ENCODE peak calls at places on chromosomes 11 and 22, in eight cellular contexts. N, H, W, Y, U, E, R and S are unnamed samples.

GRCh38 chr11:4672470-4672869 is 25.2 kb downstream of the OR51E2 start:
- DNase-seq in N (no peak), H (peak; percentile 24), W (no peak), Y (no peak), U (no peak), E (no peak), R (no peak), S (no peak)

GRCh38 chr11:7546324-7546791 is 32.6 kb downstream of the PPFIBP2 start:
- DNase-seq in N (no peak), H (peak; percentile 48), W (no peak), Y (no peak), U (no peak), E (no peak), R (no peak), S (no peak)

GRCh38 chr11:114261791-114262190 is 34.4 kb upstream of the NNMT start:
- DNase-seq in N (no peak), H (no peak), W (no peak), Y (no peak), U (no peak), E (no peak), R (no peak), S (no peak)

GRCh38 chr22:34055525-34056200 is 135.4 kb upstream of the LARGE1 start:
- DNase-seq in N (peak; percentile 51), H (no peak), W (no peak), Y (no peak), U (peak; percentile 72), E (peak; percentile 44), R (no peak), S (no peak)

GRCh38 chr11:20038969-20039368 is 121.3 kb downstream of the DBX1 start:
- DNase-seq in N (no peak), H (no peak), W (no peak), Y (no peak), U (no peak), E (no peak), R (no peak), S (no peak)

GRCh38 chr11:100397401-100397800 is 289.7 kb upstream of the ARHGAP42 start:
- DNase-seq in N (no peak), H (no peak), W (no peak), Y (no peak), U (no peak), E (no peak), R (no peak), S (no peak)

GRCh38 chr11:130737866-130738431 is 178.3 kb downstream of the SNX19 start:
- DNase-seq in N (no peak), H (peak; percentile 94), W (no peak), Y (peak; percentile 77), U (no peak), E (no peak), R (peak; percentile 61), S (no peak)

GRCh38 chr11:130554241-130555055 is 106.0 kb downstream of the ADAMTS15 start:
- DNase-seq in N (no peak), H (peak; percentile 55), W (no peak), Y (no peak), U (no peak), E (no peak), R (no peak), S (no peak)

GRCh38 chr22:19386248-19386647 is 45.3 kb downstream of the HIRA start:
- DNase-seq in N (no peak), H (no peak), W (no peak), Y (no peak), U (no peak), E (no peak), R (no peak), S (no peak)

GRCh38 chr11:112670806-112671570 is 290.2 kb upstream of the NCAM1 start:
- DNase-seq in N (no peak), H (no peak), W (no peak), Y (no peak), U (no peak), E (no peak), R (no peak), S (no peak)

GRCh38 chr22:50461536-50461935 is 13.3 kb downstream of the SBF1 start:
- DNase-seq in N (no peak), H (no peak), W (no peak), Y (no peak), U (no peak), E (no peak), R (no peak), S (no peak)

GRCh38 chr22:50460942-50461341 is 13.9 kb downstream of the SBF1 start:
- DNase-seq in N (no peak), H (no peak), W (no peak), Y (no peak), U (no peak), E (no peak), R (no peak), S (no peak)

GRCh38 chr22:50459016-50459415 is 15.8 kb downstream of the SBF1 start:
- DNase-seq in N (no peak), H (no peak), W (no peak), Y (no peak), U (no peak), E (no peak), R (no peak), S (no peak)

GRCh38 chr22:50461979-50462540 is 12.8 kb downstream of the SBF1 start:
- DNase-seq in N (no peak), H (no peak), W (no peak), Y (no peak), U (no peak), E (no peak), R (no peak), S (no peak)

DNA sequence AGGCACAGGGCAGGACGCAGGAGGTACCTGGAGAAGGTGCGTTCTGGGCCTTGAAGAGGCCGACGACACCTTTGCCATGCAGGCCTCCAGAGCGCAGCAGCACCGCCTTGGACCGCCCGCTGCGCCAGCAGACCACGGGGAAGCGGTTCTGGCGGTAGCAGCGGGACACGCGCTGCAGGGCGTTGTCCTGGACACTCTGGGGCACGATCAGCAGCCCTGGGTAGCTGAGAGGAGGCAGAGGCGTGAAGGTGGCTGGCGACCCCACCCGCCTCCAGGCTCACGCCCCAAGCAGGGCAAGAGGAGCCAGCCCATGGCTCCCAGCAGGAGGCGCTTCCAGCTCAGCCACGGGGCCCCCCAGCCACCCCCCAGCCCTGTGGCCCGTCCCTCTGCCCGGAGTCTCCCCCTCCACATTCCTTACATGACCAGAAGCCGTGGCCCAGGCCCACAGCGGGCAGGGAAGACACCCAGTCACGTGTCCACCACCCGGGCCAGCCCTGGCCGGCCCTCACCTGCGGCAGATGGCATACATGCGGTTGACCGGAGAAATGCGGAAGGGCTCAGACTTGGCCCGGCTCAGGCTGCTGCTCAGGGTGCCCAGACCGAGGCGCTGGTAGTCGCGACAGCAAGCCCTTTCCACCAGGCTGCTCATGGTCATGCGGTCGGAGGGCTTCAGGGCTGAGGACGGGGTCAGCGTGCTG is 15.2 kb downstream of the SBF1 start:
- DNase-seq in N (no peak), H (no peak), W (no peak), Y (no peak), U (no peak), E (no peak), R (no peak), S (no peak)
- TF ChIP-seq CTCF in N (no peak), H (no peak), W (no peak), Y (no peak), U (no peak), E (no peak), R (no peak), S (no peak)

DNA sequence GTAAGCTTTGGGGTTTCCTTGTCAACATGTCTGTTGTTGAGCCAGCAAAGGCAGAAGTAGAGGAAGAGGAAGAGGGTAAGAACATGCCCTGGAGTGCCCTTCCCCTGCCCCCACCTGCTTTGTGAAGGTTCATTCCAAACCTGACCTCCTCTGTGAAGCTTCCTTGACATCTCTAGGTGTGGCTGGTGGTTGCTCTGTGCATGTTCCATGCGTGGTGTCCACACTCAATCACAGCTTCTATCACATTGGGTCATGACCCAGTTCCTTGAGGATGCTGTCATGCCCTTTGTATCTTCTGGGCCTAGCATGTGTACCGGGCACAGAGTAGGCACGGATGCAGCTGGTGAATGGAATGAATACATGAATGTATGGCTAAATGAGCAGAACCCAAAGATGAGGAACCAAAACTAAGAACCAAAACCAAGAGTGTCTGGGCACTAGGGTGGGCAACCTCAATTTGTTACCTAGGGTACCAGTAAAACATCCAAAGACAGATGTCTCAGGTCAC is 23.7 kb upstream of the FXYD6 start:
- DNase-seq in N (no peak), H (no peak), W (no peak), Y (no peak), U (no peak), E (no peak), R (no peak), S (no peak)
- TF ChIP-seq CTCF in N (no peak), H (no peak), W (no peak), Y (no peak), U (no peak), E (no peak), R (no peak), S (no peak)

GRCh38 chr11:11706022-11706421 is 84.2 kb upstream of the GALNT18 start:
- DNase-seq in N (peak; percentile 36), H (peak; percentile 8), W (no peak), Y (no peak), U (no peak), E (no peak), R (no peak), S (no peak)
- TF ChIP-seq CTCF in N (no peak), H (no peak), W (no peak), Y (no peak), U (no peak), E (no peak), R (no peak), S (no peak)

DNA sequence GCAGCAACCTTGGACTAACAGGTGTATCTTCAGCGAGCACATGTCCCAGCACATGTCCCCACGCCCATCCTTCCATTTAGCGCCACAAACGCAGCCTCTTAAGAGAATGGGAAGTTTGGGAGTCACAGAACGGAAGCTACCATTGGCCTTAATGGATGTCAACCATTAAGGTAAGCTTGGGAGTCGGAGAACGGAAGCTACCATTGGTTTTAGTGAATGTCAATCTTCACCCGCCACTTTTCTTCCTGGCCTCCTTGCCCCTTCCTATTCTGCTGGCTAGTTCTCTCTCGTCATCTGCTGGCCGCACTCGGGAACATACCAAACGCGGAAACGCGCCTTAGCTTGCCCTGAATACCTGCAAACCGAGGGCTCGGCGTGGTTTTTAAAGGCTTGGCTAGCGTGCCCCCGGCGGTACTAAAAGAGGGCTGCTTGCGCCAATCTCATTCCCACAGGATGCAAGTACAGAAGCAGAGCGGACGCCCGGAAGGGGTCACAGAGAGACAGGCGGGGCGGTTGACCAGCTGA is 24.3 kb downstream of the GLYATL1 start:
- DNase-seq in N (peak; percentile 47), H (peak; percentile 51), W (peak; percentile 94), Y (peak; percentile 69), U (peak; percentile 81), E (peak; percentile 25), R (no peak), S (no peak)
- TF ChIP-seq CTCF in N (no peak), H (no peak), W (no peak), Y (peak; percentile 50), U (peak; percentile 47), E (no peak), R (no peak), S (no peak)

DNA sequence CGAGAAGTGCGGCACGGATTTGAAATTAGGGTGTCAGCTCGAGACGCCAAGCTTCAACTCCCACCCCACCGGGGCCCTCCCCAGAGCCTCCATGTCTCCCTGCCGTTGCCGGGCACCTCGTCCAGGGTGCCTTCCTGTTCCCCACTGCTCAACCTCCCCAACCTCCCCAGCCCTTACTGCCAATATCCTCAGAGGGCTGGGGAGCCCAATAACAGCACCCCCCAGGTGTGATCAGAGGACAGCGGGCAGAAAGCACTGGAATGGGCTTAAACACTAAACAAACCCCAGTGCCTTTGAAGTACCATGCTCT is 1336.4 kb downstream of the TBC1D22A start:
- DNase-seq in N (no peak), H (no peak), W (no peak), Y (no peak), U (no peak), E (no peak), R (no peak), S (no peak)
- TF ChIP-seq CTCF in N (no peak), H (no peak), W (no peak), Y (no peak), U (no peak), E (no peak), R (no peak), S (no peak)